ENCODE peak calls at places on chromosome 9, in eight cellular contexts. J, Y, A, I, G, Q, P and K are unnamed samples.

GRCh38 chr9:129703667-129704355 is 38.4 kb downstream of the PRRX2 start:
- DNase-seq in J (no peak), Y (no peak), A (no peak), I (no peak), G (no peak), Q (no peak), P (no peak), K (no peak)

GRCh38 chr9:21591221-21592062 is 109.3 kb upstream of the IFNE start:
- DNase-seq in J (no peak), Y (peak), A (peak), I (peak), G (no peak), Q (peak), P (peak), K (peak)

GRCh38 chr9:15357050-15357653 is 50.1 kb upstream of the TTC39B start:
- DNase-seq in J (no peak), Y (no peak), A (no peak), I (no peak), G (peak), Q (peak), P (no peak), K (peak)

GRCh38 chr9:89701221-89701798 is 96.5 kb downstream of the GADD45G start:
- DNase-seq in J (peak), Y (no peak), A (peak), I (no peak), G (no peak), Q (no peak), P (no peak), K (no peak)

GRCh38 chr9:76687861-76688374 is 76.3 kb upstream of the PCA3 start:
- DNase-seq in J (no peak), Y (no peak), A (no peak), I (no peak), G (no peak), Q (peak), P (peak), K (peak)

GRCh38 chr9:103364753-103365152 is 369.6 kb downstream of the CYLC2 start:
- DNase-seq in J (no peak), Y (peak), A (no peak), I (no peak), G (no peak), Q (no peak), P (peak), K (no peak)

GRCh38 chr9:120924698-120925534 is 1.7 kb downstream of the TRAF1 start:
- DNase-seq in J (no peak), Y (no peak), A (peak), I (no peak), G (no peak), Q (no peak), P (peak), K (no peak)

GRCh38 chr9:130432362-130432761 is 12.4 kb upstream of the ASS1 start:
- DNase-seq in J (no peak), Y (no peak), A (no peak), I (no peak), G (no peak), Q (no peak), P (no peak), K (no peak)

GRCh38 chr9:14136646-14137370 is 177.1 kb downstream of the NFIB start:
- DNase-seq in J (no peak), Y (no peak), A (no peak), I (no peak), G (no peak), Q (no peak), P (no peak), K (no peak)

GRCh38 chr9:78383130-78383529 is 86.2 kb downstream of the PSAT1 start:
- DNase-seq in J (no peak), Y (peak), A (no peak), I (no peak), G (no peak), Q (no peak), P (peak), K (peak)

GRCh38 chr9:92180669-92181181 is 65.5 kb upstream of the SPTLC1 start:
- DNase-seq in J (peak), Y (peak), A (no peak), I (no peak), G (no peak), Q (no peak), P (peak), K (no peak)

GRCh38 chr9:133233681-133234432 is 24.8 kb upstream of the OBP2B start:
- DNase-seq in J (no peak), Y (no peak), A (no peak), I (no peak), G (no peak), Q (no peak), P (no peak), K (no peak)

GRCh38 chr9:130327070-130327780 is 61.7 kb downstream of the HMCN2 start:
- DNase-seq in J (no peak), Y (no peak), A (no peak), I (no peak), G (peak), Q (no peak), P (no peak), K (no peak)

GRCh38 chr9:128169492-128169891 is 9.4 kb downstream of the BBLN start:
- DNase-seq in J (no peak), Y (no peak), A (no peak), I (no peak), G (no peak), Q (no peak), P (no peak), K (no peak)

GRCh38 chr9:89949116-89949515 is 344.3 kb downstream of the GADD45G start:
- DNase-seq in J (no peak), Y (no peak), A (no peak), I (no peak), G (no peak), Q (no peak), P (no peak), K (no peak)

GRCh38 chr9:111970827-111971226 is 74.2 kb downstream of the UGCG start:
- DNase-seq in J (no peak), Y (no peak), A (no peak), I (no peak), G (no peak), Q (no peak), P (peak), K (no peak)

GRCh38 chr9:131237311-131237710 is 39.0 kb downstream of the FAM78A start:
- DNase-seq in J (no peak), Y (no peak), A (no peak), I (no peak), G (no peak), Q (no peak), P (no peak), K (no peak)

GRCh38 chr9:137665697-137666504 is 47.1 kb downstream of the EHMT1 start:
- DNase-seq in J (no peak), Y (no peak), A (no peak), I (no peak), G (no peak), Q (no peak), P (no peak), K (no peak)

GRCh38 chr9:92036411-92036746 is 78.8 kb downstream of the SPTLC1 start:
- DNase-seq in J (no peak), Y (no peak), A (no peak), I (no peak), G (no peak), Q (no peak), P (no peak), K (no peak)

GRCh38 chr9:81632599-81632998 is 56.7 kb downstream of the TLE1 start:
- DNase-seq in J (no peak), Y (no peak), A (no peak), I (no peak), G (no peak), Q (no peak), P (peak), K (no peak)

GRCh38 chr9:135692410-135692809 is 6.9 kb downstream of the SOHLH1 start:
- DNase-seq in J (no peak), Y (no peak), A (no peak), I (no peak), G (no peak), Q (no peak), P (no peak), K (no peak)

GRCh38 chr9:132061526-132061925 is 18.1 kb downstream of the MED27 start:
- DNase-seq in J (no peak), Y (no peak), A (no peak), I (no peak), G (no peak), Q (no peak), P (no peak), K (no peak)

GRCh38 chr9:93060746-93061259 is 2.3 kb downstream of the SUSD3 start:
- DNase-seq in J (no peak), Y (peak), A (no peak), I (peak), G (no peak), Q (peak), P (peak), K (no peak)

GRCh38 chr9:133773889-133774655 is 35.9 kb upstream of the SARDH start:
- DNase-seq in J (no peak), Y (no peak), A (no peak), I (no peak), G (no peak), Q (no peak), P (peak), K (no peak)

GRCh38 chr9:121857941-121858340 is 206.5 kb downstream of the DAB2IP start:
- DNase-seq in J (no peak), Y (no peak), A (no peak), I (no peak), G (no peak), Q (no peak), P (no peak), K (no peak)

GRCh38 chr9:72363226-72363625 is 1.8 kb downstream of the ZFAND5 start:
- DNase-seq in J (no peak), Y (no peak), A (no peak), I (no peak), G (no peak), Q (no peak), P (no peak), K (no peak)

GRCh38 chr9:129270205-129270604 is 92.1 kb upstream of the IER5L start:
- DNase-seq in J (peak), Y (no peak), A (no peak), I (no peak), G (no peak), Q (peak), P (no peak), K (no peak)

GRCh38 chr9:114186793-114187289 is 31.5 kb downstream of the COL27A1 start:
- DNase-seq in J (no peak), Y (no peak), A (no peak), I (no peak), G (no peak), Q (no peak), P (no peak), K (no peak)

GRCh38 chr9:119458068-119458467 is 88.8 kb upstream of the BRINP1 start:
- DNase-seq in J (no peak), Y (no peak), A (no peak), I (no peak), G (no peak), Q (no peak), P (no peak), K (no peak)

GRCh38 chr9:21506910-21507795 is 25.0 kb upstream of the IFNE start:
- DNase-seq in J (no peak), Y (peak), A (no peak), I (peak), G (no peak), Q (no peak), P (peak), K (peak)

GRCh38 chr9:131575121-131575640 is 29.9 kb downstream of the PRRT1B start:
- DNase-seq in J (no peak), Y (no peak), A (no peak), I (no peak), G (no peak), Q (no peak), P (no peak), K (no peak)

GRCh38 chr9:99109522-99109921 is 4.6 kb downstream of the TGFBR1 start:
- DNase-seq in J (no peak), Y (no peak), A (no peak), I (no peak), G (no peak), Q (no peak), P (peak), K (peak)

GRCh38 chr9:128723352-128723865 is 518 bp downstream of the ZDHHC12 start:
- DNase-seq in J (no peak), Y (peak), A (no peak), I (no peak), G (no peak), Q (no peak), P (peak), K (no peak)

GRCh38 chr9:123440256-123440655 is 84.3 kb downstream of the CRB2 start:
- DNase-seq in J (no peak), Y (no peak), A (no peak), I (no peak), G (no peak), Q (no peak), P (no peak), K (no peak)

GRCh38 chr9:86099695-86100364 is 472 bp upstream of the GOLM1 start:
- DNase-seq in J (peak), Y (no peak), A (peak), I (peak), G (peak), Q (peak), P (peak), K (no peak)

GRCh38 chr9:68497629-68498028 is 43.1 kb downstream of the TMEM252 start:
- DNase-seq in J (no peak), Y (no peak), A (no peak), I (no peak), G (no peak), Q (no peak), P (no peak), K (no peak)